ENCODE peak calls at places on chromosomes 16 and 17, in eight cellular contexts. One of them, this sample, is unnamed.

GRCh38 chr17:56866496-56866895 is 32.5 kb downstream of the DGKE start:
- DNase-seq in RWPE1: no peak
- DNase-seq in mucosa of descending colon: no peak
- DNase-seq in IMR-90: no peak
- DNase-seq in neuronal stem cell: no peak
- DNase-seq in testis: no peak
- DNase-seq in NCI-H1105 treated with DMSO at 0.1 percent for 48 hours: no peak
- DNase-seq in NCI-H146: no peak
- DNase-seq in this sample: no peak

GRCh38 chr17:63035271-63035670 is 69.2 kb downstream of the TANC2 start:
- DNase-seq in mucosa of descending colon: peak
- DNase-seq in testis: no peak
- DNase-seq in RWPE1: no peak
- DNase-seq in NCI-H1105 treated with DMSO at 0.1 percent for 48 hours: peak
- DNase-seq in IMR-90: peak
- DNase-seq in NCI-H146: no peak
- DNase-seq in neuronal stem cell: no peak
- DNase-seq in this sample: no peak

GRCh38 chr17:50219939-50220465 is 18.6 kb upstream of the COL1A1 start:
- DNase-seq in NCI-H146: no peak
- DNase-seq in RWPE1: no peak
- DNase-seq in mucosa of descending colon: no peak
- DNase-seq in testis: no peak
- DNase-seq in neuronal stem cell: no peak
- DNase-seq in NCI-H1105 treated with DMSO at 0.1 percent for 48 hours: no peak
- DNase-seq in IMR-90: peak
- DNase-seq in this sample: no peak

GRCh38 chr16:89315791-89316581 is 98.5 kb downstream of the ZNF778 start:
- DNase-seq in IMR-90: peak
- DNase-seq in NCI-H146: no peak
- DNase-seq in mucosa of descending colon: no peak
- DNase-seq in NCI-H1105 treated with DMSO at 0.1 percent for 48 hours: no peak
- DNase-seq in testis: no peak
- DNase-seq in neuronal stem cell: no peak
- DNase-seq in RWPE1: peak
- DNase-seq in this sample: no peak

GRCh38 chr17:8470447-8471047 is 34.9 kb downstream of the NDEL1 start:
- DNase-seq in RWPE1: peak
- DNase-seq in IMR-90: no peak
- DNase-seq in neuronal stem cell: no peak
- DNase-seq in NCI-H146: no peak
- DNase-seq in testis: peak
- DNase-seq in NCI-H1105 treated with DMSO at 0.1 percent for 48 hours: peak
- DNase-seq in mucosa of descending colon: no peak
- DNase-seq in this sample: no peak

GRCh38 chr16:12462690-12463646 is 340.7 kb downstream of the CPPED1 start:
- DNase-seq in NCI-H1105 treated with DMSO at 0.1 percent for 48 hours: no peak
- DNase-seq in testis: no peak
- DNase-seq in mucosa of descending colon: no peak
- DNase-seq in neuronal stem cell: no peak
- DNase-seq in RWPE1: no peak
- DNase-seq in IMR-90: peak
- DNase-seq in NCI-H146: no peak
- DNase-seq in this sample: no peak

GRCh38 chr17:66304304-66305174 is 2.1 kb downstream of the PRKCA start:
- DNase-seq in neuronal stem cell: peak
- DNase-seq in NCI-H146: no peak
- DNase-seq in NCI-H1105 treated with DMSO at 0.1 percent for 48 hours: no peak
- DNase-seq in mucosa of descending colon: peak
- DNase-seq in IMR-90: no peak
- DNase-seq in testis: no peak
- DNase-seq in RWPE1: no peak
- DNase-seq in this sample: no peak

GRCh38 chr17:14301279-14301760 is 439 bp downstream of the HS3ST3B1 start:
- DNase-seq in NCI-H146: peak
- DNase-seq in NCI-H1105 treated with DMSO at 0.1 percent for 48 hours: peak
- DNase-seq in neuronal stem cell: no peak
- DNase-seq in RWPE1: no peak
- DNase-seq in mucosa of descending colon: no peak
- DNase-seq in IMR-90: no peak
- DNase-seq in testis: no peak
- DNase-seq in this sample: no peak

GRCh38 chr16:10889880-10890279 is 12.9 kb downstream of the CIITA start:
- DNase-seq in RWPE1: no peak
- DNase-seq in mucosa of descending colon: no peak
- DNase-seq in neuronal stem cell: no peak
- DNase-seq in NCI-H1105 treated with DMSO at 0.1 percent for 48 hours: no peak
- DNase-seq in IMR-90: no peak
- DNase-seq in testis: no peak
- DNase-seq in NCI-H146: no peak
- DNase-seq in this sample: no peak

GRCh38 chr16:72286936-72287620 is 115.1 kb upstream of the PMFBP1 start:
- DNase-seq in neuronal stem cell: no peak
- DNase-seq in IMR-90: no peak
- DNase-seq in NCI-H146: no peak
- DNase-seq in mucosa of descending colon: no peak
- DNase-seq in testis: no peak
- DNase-seq in NCI-H1105 treated with DMSO at 0.1 percent for 48 hours: no peak
- DNase-seq in RWPE1: peak
- DNase-seq in this sample: no peak

GRCh38 chr17:38918916-38919315 is 6.5 kb upstream of the LASP1NB start:
- DNase-seq in RWPE1: no peak
- DNase-seq in NCI-H1105 treated with DMSO at 0.1 percent for 48 hours: no peak
- DNase-seq in mucosa of descending colon: no peak
- DNase-seq in testis: no peak
- DNase-seq in NCI-H146: no peak
- DNase-seq in IMR-90: no peak
- DNase-seq in neuronal stem cell: no peak
- DNase-seq in this sample: no peak

GRCh38 chr17:74730491-74731346 is 6.3 kb upstream of the RAB37 start:
- DNase-seq in NCI-H146: no peak
- DNase-seq in mucosa of descending colon: no peak
- DNase-seq in RWPE1: no peak
- DNase-seq in neuronal stem cell: no peak
- DNase-seq in testis: no peak
- DNase-seq in NCI-H1105 treated with DMSO at 0.1 percent for 48 hours: no peak
- DNase-seq in IMR-90: no peak
- DNase-seq in this sample: no peak

GRCh38 chr17:30788918-30789317 is 35.6 kb downstream of the CRLF3 start:
- DNase-seq in testis: no peak
- DNase-seq in neuronal stem cell: no peak
- DNase-seq in RWPE1: no peak
- DNase-seq in NCI-H1105 treated with DMSO at 0.1 percent for 48 hours: no peak
- DNase-seq in IMR-90: peak
- DNase-seq in NCI-H146: no peak
- DNase-seq in mucosa of descending colon: no peak
- DNase-seq in this sample: no peak

GRCh38 chr16:4414187-4414909 is 2.0 kb downstream of the CORO7 start:
- DNase-seq in IMR-90: no peak
- DNase-seq in RWPE1: no peak
- DNase-seq in neuronal stem cell: no peak
- DNase-seq in testis: no peak
- DNase-seq in mucosa of descending colon: no peak
- DNase-seq in NCI-H146: peak
- DNase-seq in NCI-H1105 treated with DMSO at 0.1 percent for 48 hours: no peak
- DNase-seq in this sample: no peak

GRCh38 chr16:85722066-85722465 is 28.8 kb downstream of the C16orf74 start:
- DNase-seq in NCI-H1105 treated with DMSO at 0.1 percent for 48 hours: no peak
- DNase-seq in mucosa of descending colon: no peak
- DNase-seq in RWPE1: no peak
- DNase-seq in IMR-90: no peak
- DNase-seq in testis: no peak
- DNase-seq in NCI-H146: no peak
- DNase-seq in neuronal stem cell: no peak
- DNase-seq in this sample: no peak

GRCh38 chr16:22782299-22782698 is 31.7 kb upstream of the HS3ST2 start:
- DNase-seq in RWPE1: no peak
- DNase-seq in neuronal stem cell: no peak
- DNase-seq in testis: peak
- DNase-seq in NCI-H1105 treated with DMSO at 0.1 percent for 48 hours: no peak
- DNase-seq in IMR-90: no peak
- DNase-seq in mucosa of descending colon: peak
- DNase-seq in NCI-H146: no peak
- DNase-seq in this sample: no peak

GRCh38 chr16:762049-762513 is 1.5 kb downstream of the MSLN start:
- DNase-seq in NCI-H146: no peak
- DNase-seq in neuronal stem cell: no peak
- DNase-seq in IMR-90: no peak
- DNase-seq in RWPE1: no peak
- DNase-seq in NCI-H1105 treated with DMSO at 0.1 percent for 48 hours: no peak
- DNase-seq in testis: no peak
- DNase-seq in mucosa of descending colon: no peak
- DNase-seq in this sample: no peak

GRCh38 chr16:28596115-28596630 is 677 bp downstream of the SULT1A2 start:
- DNase-seq in testis: no peak
- DNase-seq in NCI-H1105 treated with DMSO at 0.1 percent for 48 hours: no peak
- DNase-seq in neuronal stem cell: no peak
- DNase-seq in IMR-90: no peak
- DNase-seq in RWPE1: no peak
- DNase-seq in NCI-H146: no peak
- DNase-seq in mucosa of descending colon: no peak
- DNase-seq in this sample: no peak

GRCh38 chr16:89325861-89326471 is 108.5 kb downstream of the ZNF778 start:
- DNase-seq in neuronal stem cell: no peak
- DNase-seq in mucosa of descending colon: peak
- DNase-seq in IMR-90: peak
- DNase-seq in NCI-H1105 treated with DMSO at 0.1 percent for 48 hours: no peak
- DNase-seq in RWPE1: no peak
- DNase-seq in testis: peak
- DNase-seq in NCI-H146: peak
- DNase-seq in this sample: peak

GRCh38 chr17:27659685-27660084 is 28.7 kb downstream of the LGALS9 start:
- DNase-seq in NCI-H146: no peak
- DNase-seq in neuronal stem cell: no peak
- DNase-seq in IMR-90: no peak
- DNase-seq in mucosa of descending colon: no peak
- DNase-seq in RWPE1: no peak
- DNase-seq in testis: no peak
- DNase-seq in NCI-H1105 treated with DMSO at 0.1 percent for 48 hours: no peak
- DNase-seq in this sample: no peak

GRCh38 chr17:8062435-8062806 is 23.6 kb downstream of the ALOX15B start:
- DNase-seq in neuronal stem cell: no peak
- DNase-seq in IMR-90: peak
- DNase-seq in NCI-H146: no peak
- DNase-seq in mucosa of descending colon: peak
- DNase-seq in RWPE1: no peak
- DNase-seq in NCI-H1105 treated with DMSO at 0.1 percent for 48 hours: no peak
- DNase-seq in testis: no peak
- DNase-seq in this sample: no peak

GRCh38 chr17:83079340-83079747 is at the start of gene METRNL:
- DNase-seq in NCI-H1105 treated with DMSO at 0.1 percent for 48 hours: peak
- DNase-seq in RWPE1: peak
- DNase-seq in NCI-H146: peak
- DNase-seq in testis: peak
- DNase-seq in IMR-90: peak
- DNase-seq in mucosa of descending colon: peak
- DNase-seq in neuronal stem cell: peak
- DNase-seq in this sample: peak

GRCh38 chr16:85173077-85173980 is 61.1 kb upstream of the CIBAR2 start:
- DNase-seq in mucosa of descending colon: no peak
- DNase-seq in IMR-90: peak
- DNase-seq in RWPE1: peak
- DNase-seq in NCI-H146: no peak
- DNase-seq in neuronal stem cell: no peak
- DNase-seq in NCI-H1105 treated with DMSO at 0.1 percent for 48 hours: no peak
- DNase-seq in testis: peak
- DNase-seq in this sample: no peak

GRCh38 chr16:89422527-89422904 is 67.8 kb downstream of the ANKRD11 start:
- DNase-seq in RWPE1: no peak
- DNase-seq in IMR-90: peak
- DNase-seq in NCI-H146: no peak
- DNase-seq in NCI-H1105 treated with DMSO at 0.1 percent for 48 hours: no peak
- DNase-seq in testis: no peak
- DNase-seq in mucosa of descending colon: no peak
- DNase-seq in neuronal stem cell: no peak
- DNase-seq in this sample: no peak

GRCh38 chr17:1083451-1084187 is 86.7 kb downstream of the TIMM22 start:
- DNase-seq in NCI-H1105 treated with DMSO at 0.1 percent for 48 hours: no peak
- DNase-seq in NCI-H146: no peak
- DNase-seq in neuronal stem cell: no peak
- DNase-seq in RWPE1: no peak
- DNase-seq in mucosa of descending colon: no peak
- DNase-seq in testis: no peak
- DNase-seq in IMR-90: no peak
- DNase-seq in this sample: no peak

GRCh38 chr16:85309656-85310587 is 197.7 kb upstream of the CIBAR2 start:
- DNase-seq in NCI-H1105 treated with DMSO at 0.1 percent for 48 hours: peak
- DNase-seq in RWPE1: no peak
- DNase-seq in testis: peak
- DNase-seq in mucosa of descending colon: peak
- DNase-seq in neuronal stem cell: no peak
- DNase-seq in NCI-H146: no peak
- DNase-seq in IMR-90: no peak
- DNase-seq in this sample: no peak

GRCh38 chr17:45676695-45677094 is 107.4 kb upstream of the CRHR1 start:
- DNase-seq in RWPE1: no peak
- DNase-seq in IMR-90: no peak
- DNase-seq in neuronal stem cell: no peak
- DNase-seq in NCI-H146: no peak
- DNase-seq in testis: no peak
- DNase-seq in NCI-H1105 treated with DMSO at 0.1 percent for 48 hours: no peak
- DNase-seq in mucosa of descending colon: no peak
- DNase-seq in this sample: no peak

GRCh38 chr17:49574283-49574892 is 1.3 kb upstream of the NXPH3 start:
- DNase-seq in NCI-H146: no peak
- DNase-seq in RWPE1: no peak
- DNase-seq in neuronal stem cell: no peak
- DNase-seq in testis: no peak
- DNase-seq in NCI-H1105 treated with DMSO at 0.1 percent for 48 hours: no peak
- DNase-seq in IMR-90: no peak
- DNase-seq in mucosa of descending colon: no peak
- DNase-seq in this sample: no peak

GRCh38 chr16:30893082-30893743 is 664 bp downstream of the BCL7C start:
- DNase-seq in mucosa of descending colon: peak
- DNase-seq in IMR-90: no peak
- DNase-seq in NCI-H146: peak
- DNase-seq in neuronal stem cell: no peak
- DNase-seq in testis: no peak
- DNase-seq in NCI-H1105 treated with DMSO at 0.1 percent for 48 hours: no peak
- DNase-seq in RWPE1: no peak
- DNase-seq in this sample: no peak

GRCh38 chr16:68257251-68257905 is 6.9 kb upstream of the SLC7A6 start:
- DNase-seq in NCI-H1105 treated with DMSO at 0.1 percent for 48 hours: peak
- DNase-seq in testis: no peak
- DNase-seq in NCI-H146: peak
- DNase-seq in mucosa of descending colon: peak
- DNase-seq in RWPE1: no peak
- DNase-seq in IMR-90: peak
- DNase-seq in neuronal stem cell: no peak
- DNase-seq in this sample: no peak

GRCh38 chr16:3074860-3075545 is 9.6 kb downstream of the IL32 start:
- DNase-seq in RWPE1: no peak
- DNase-seq in testis: no peak
- DNase-seq in neuronal stem cell: no peak
- DNase-seq in NCI-H146: no peak
- DNase-seq in IMR-90: no peak
- DNase-seq in NCI-H1105 treated with DMSO at 0.1 percent for 48 hours: no peak
- DNase-seq in mucosa of descending colon: peak
- DNase-seq in this sample: no peak

GRCh38 chr17:601462-602303 is 113.0 kb downstream of the VPS53 start:
- DNase-seq in IMR-90: peak
- DNase-seq in neuronal stem cell: no peak
- DNase-seq in NCI-H1105 treated with DMSO at 0.1 percent for 48 hours: no peak
- DNase-seq in mucosa of descending colon: peak
- DNase-seq in RWPE1: no peak
- DNase-seq in NCI-H146: no peak
- DNase-seq in testis: no peak
- DNase-seq in this sample: peak

GRCh38 chr17:9226130-9226793 is 205.0 kb downstream of the NTN1 start:
- DNase-seq in IMR-90: no peak
- DNase-seq in neuronal stem cell: no peak
- DNase-seq in mucosa of descending colon: no peak
- DNase-seq in NCI-H146: no peak
- DNase-seq in RWPE1: no peak
- DNase-seq in testis: no peak
- DNase-seq in NCI-H1105 treated with DMSO at 0.1 percent for 48 hours: no peak
- DNase-seq in this sample: no peak

GRCh38 chr17:43570518-43570928 is 24.4 kb upstream of the ETV4 start:
- DNase-seq in testis: no peak
- DNase-seq in NCI-H146: no peak
- DNase-seq in NCI-H1105 treated with DMSO at 0.1 percent for 48 hours: no peak
- DNase-seq in RWPE1: peak
- DNase-seq in neuronal stem cell: no peak
- DNase-seq in IMR-90: peak
- DNase-seq in mucosa of descending colon: no peak
- DNase-seq in this sample: no peak

This sample was measured in ureter.